ENCODE peak calls at places on chromosomes 4 and X, in five cellular contexts. R is GM23338, I is adrenal gland, T is coronary artery, W is brain microvascular endothelial cell. H is an unnamed sample.

GRCh38 chrX:8075606-8076005 is 95.5 kb downstream of the VCX2 start:
- DNase-seq in R (no peak), I (no peak), T (no peak), W (no peak), H (no peak)

GRCh38 chr4:71400788-71401187 is 62.0 kb downstream of the SLC4A4 start:
- DNase-seq in R (no peak), I (no peak), T (no peak), W (no peak), H (no peak)

GRCh38 chrX:38260231-38260630 is 39.6 kb upstream of the SRPX start:
- DNase-seq in R (peak), I (no peak), T (no peak), W (peak), H (no peak)

GRCh38 chrX:135287266-135287823 is 21.9 kb upstream of the ETDC start:
- DNase-seq in R (no peak), I (no peak), T (no peak), W (no peak), H (no peak)

GRCh38 chr4:15420642-15421041 is 7.2 kb upstream of the C1QTNF7 start:
- DNase-seq in R (peak), I (no peak), T (no peak), W (peak), H (no peak)

GRCh38 chr4:7813674-7814073 is 126.0 kb downstream of the AFAP1 start:
- DNase-seq in R (no peak), I (peak), T (peak), W (peak), H (peak)

GRCh38 chr4:133372699-133373098 is 223.6 kb downstream of the PCDH10 start:
- DNase-seq in R (no peak), I (no peak), T (no peak), W (no peak), H (no peak)

GRCh38 chrX:47232803-47233332 is at the start of gene USP11:
- DNase-seq in R (peak), I (peak), T (peak), W (peak), H (no peak)

GRCh38 chr4:96009720-96010119 is 169.8 kb downstream of the PDHA2 start:
- DNase-seq in R (peak), I (no peak), T (no peak), W (no peak), H (no peak)

GRCh38 chr4:7420661-7421040 is 14.1 kb downstream of the PSAPL1 start:
- DNase-seq in R (no peak), I (peak), T (peak), W (no peak), H (no peak)

GRCh38 chr4:154010377-154010776 is 221.5 kb upstream of the SFRP2 start:
- DNase-seq in R (no peak), I (no peak), T (no peak), W (no peak), H (no peak)

GRCh38 chr4:99166544-99166943 is 22.4 kb upstream of the ADH4 start:
- DNase-seq in R (no peak), I (no peak), T (no peak), W (no peak), H (no peak)

GRCh38 chr4:142850478-142850877 is 4.4 kb upstream of the INPP4B start:
- DNase-seq in R (peak), I (no peak), T (no peak), W (no peak), H (no peak)

GRCh38 chrX:11609109-11609508 is 56.6 kb downstream of the ARHGAP6 start:
- DNase-seq in R (no peak), I (no peak), T (no peak), W (no peak), H (no peak)

GRCh38 chrX:444305-444704 is 57.6 kb upstream of the PPP2R3B start:
- DNase-seq in R (no peak), I (no peak), T (no peak), W (no peak), H (no peak)

GRCh38 chr4:150828159-150828558 is 186.9 kb downstream of the LRBA start:
- DNase-seq in R (no peak), I (no peak), T (no peak), W (no peak), H (no peak)

GRCh38 chr4:15547392-15547791 is 77.7 kb downstream of the CC2D2A start:
- DNase-seq in R (no peak), I (no peak), T (no peak), W (no peak), H (no peak)

DNA sequence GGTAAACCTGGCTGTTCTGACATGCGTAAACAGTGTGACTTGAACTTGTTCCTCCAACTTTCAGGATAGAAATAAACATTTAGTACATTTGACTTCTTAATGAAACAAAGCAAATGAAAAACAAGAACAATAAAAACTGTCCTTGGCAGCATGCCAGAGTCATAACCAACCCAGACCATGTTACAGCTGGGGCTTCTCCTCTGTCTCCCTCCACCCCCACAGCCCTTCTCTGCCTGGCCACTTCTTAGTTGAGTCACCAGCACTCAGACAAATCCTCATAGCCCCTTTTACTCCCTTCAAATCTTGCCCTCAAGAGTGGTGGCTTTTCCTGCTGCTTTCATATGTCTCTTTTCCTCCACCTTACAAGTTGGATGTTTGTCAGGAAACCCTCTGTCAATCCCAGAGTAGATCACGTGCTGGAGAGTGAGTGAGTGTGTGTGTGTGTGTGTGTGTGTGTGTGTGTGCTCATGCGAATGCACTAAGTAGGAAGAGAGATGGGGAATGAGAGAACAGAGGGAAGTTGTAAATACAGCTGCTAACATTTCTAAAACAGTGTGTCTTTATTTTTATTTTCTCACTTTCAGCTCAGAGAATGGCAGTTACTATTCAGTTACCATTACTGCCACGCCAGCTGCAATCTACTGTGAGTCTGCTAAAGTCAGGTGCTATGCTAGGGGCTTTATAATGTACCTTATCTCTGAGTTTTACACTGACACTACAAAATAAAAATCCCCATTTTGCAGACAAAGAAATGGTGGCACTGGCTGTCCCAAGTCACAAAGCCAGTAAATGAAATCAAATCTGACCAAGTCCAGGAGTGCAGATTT is 15.0 kb downstream of the SCARB2 start:
- DNase-seq in R (peak), I (peak), T (peak), W (peak), H (no peak)
- H3K4me3 ChIP-seq in R (no peak), I (no peak), T (peak), W (no peak), H (no peak)

DNA sequence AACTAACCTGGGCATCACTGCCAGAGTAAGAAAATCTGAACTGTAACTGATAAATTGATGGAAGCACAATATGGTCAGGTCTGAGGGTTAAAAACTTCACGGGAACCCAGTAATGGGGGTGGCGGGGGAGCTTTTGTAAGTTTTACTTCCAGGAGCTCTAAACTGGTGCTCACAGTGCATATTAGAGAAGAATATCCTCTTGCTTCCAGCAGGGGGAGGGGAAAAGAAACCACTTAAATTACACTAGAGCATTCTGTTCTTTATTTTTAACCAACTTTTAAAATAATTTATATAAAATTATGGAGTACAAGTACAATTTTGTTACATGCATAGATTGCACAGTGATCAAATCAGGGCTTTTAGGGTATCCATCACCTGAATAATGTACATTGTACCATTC is 33.7 kb downstream of the WDR17 start:
- DNase-seq in R (peak), I (no peak), T (no peak), W (no peak), H (no peak)
- TF ChIP-seq CTCF in R (no peak), I (no peak), T (no peak), W (peak), H (peak)

DNA sequence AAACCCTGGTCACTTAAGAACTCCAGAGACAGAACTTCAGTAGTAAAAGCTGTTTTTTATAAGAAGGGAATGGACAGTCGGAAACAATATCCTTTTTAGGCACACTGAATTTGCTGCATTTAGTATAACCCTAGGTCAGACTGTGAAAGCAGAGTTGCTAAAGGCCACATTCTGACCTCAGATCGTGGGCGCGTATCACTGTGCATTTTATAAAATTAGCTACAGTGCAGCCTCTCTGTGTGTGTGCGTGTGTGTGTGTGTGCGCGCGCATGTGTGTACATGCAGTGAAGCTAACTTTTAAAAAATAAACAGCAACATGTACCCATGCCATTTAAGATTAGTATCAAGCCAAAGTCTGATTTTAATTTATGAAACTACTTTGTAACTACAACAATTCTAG is 8.0 kb downstream of the ZNF827 start:
- DNase-seq in R (no peak), I (peak), T (no peak), W (no peak), H (no peak)
- H3K4me3 ChIP-seq in R (no peak), I (no peak), T (peak), W (no peak), H (no peak)

GRCh38 chrX:104347860-104348259 is 93.1 kb upstream of the ESX1 start:
- DNase-seq in R (no peak), I (no peak), T (no peak), W (no peak), H (no peak)

GRCh38 chrX:104342065-104342464 is 87.3 kb upstream of the ESX1 start:
- DNase-seq in R (no peak), I (no peak), T (no peak), W (no peak), H (no peak)

GRCh38 chrX:104343408-104344129 is 88.8 kb upstream of the ESX1 start:
- DNase-seq in R (peak), I (peak), T (no peak), W (peak), H (no peak)
- TF ChIP-seq CTCF in R (peak), I (peak), T (peak), W (peak), H (peak)

GRCh38 chrX:103533428-103534216 is 14.3 kb upstream of the RAB40A start:
- DNase-seq in R (peak), I (peak), T (peak), W (peak), H (no peak)
- H3K4me3 ChIP-seq in R (peak), I (no peak), T (peak), W (peak), H (peak)

DNA sequence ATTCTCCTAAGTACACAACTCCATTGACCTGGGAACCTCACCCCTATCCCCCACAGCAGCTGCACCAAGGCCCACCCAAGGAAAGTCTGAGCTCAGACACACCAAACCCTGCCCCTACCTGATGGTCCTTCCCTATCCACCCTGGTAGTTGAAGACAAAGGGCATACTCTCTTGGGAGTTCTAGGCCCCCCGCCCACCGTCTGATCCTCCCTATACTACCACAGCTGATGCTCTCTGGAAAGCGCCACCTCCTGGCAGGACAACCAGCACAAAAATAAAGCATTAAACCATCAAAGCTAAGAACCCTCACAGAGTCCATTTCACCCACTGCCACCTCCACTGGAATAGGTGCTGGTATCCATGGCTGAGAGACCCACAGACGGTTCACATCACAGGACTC is 83.6 kb downstream of the ANAPC10 start:
- DNase-seq in R (peak), I (no peak), T (no peak), W (no peak), H (no peak)
- TF ChIP-seq CTCF in R (peak), I (no peak), T (no peak), W (peak), H (no peak)

H was measured in epithelial cell of proximal tubule.